ENCODE peak calls at places on chromosome 1, in five cellular contexts. One of them, this sample, is unnamed. For H3K4me1, the result is how much of the 10 kb centered on the place peaks cover.

GRCh38 chr1:244887281-244887680 is 22.9 kb upstream of the HNRNPU start:
- DNase-seq in body of pancreas: no peak
- DNase-seq in stomach: no peak
- DNase-seq in suprapubic skin: no peak
- DNase-seq in uterus: no peak
- DNase-seq in this sample: no peak

GRCh38 chr1:31750858-31751638 is 13.1 kb downstream of the ADGRB2 start:
- DNase-seq in body of pancreas: no peak
- DNase-seq in stomach: no peak
- DNase-seq in suprapubic skin: no peak
- DNase-seq in uterus: no peak
- DNase-seq in this sample: no peak

GRCh38 chr1:205792481-205792881 is 17.2 kb upstream of the RAB29 start:
- DNase-seq in body of pancreas: no peak
- DNase-seq in stomach: no peak
- DNase-seq in suprapubic skin: no peak
- DNase-seq in uterus: no peak
- DNase-seq in this sample: no peak

GRCh38 chr1:211606327-211606913 is 27.5 kb upstream of the SLC30A1 start:
- DNase-seq in body of pancreas: no peak
- DNase-seq in stomach: no peak
- DNase-seq in suprapubic skin: no peak
- DNase-seq in uterus: no peak
- DNase-seq in this sample: no peak

GRCh38 chr1:168202941-168203654 is 22.7 kb upstream of the SFT2D2 start:
- DNase-seq in body of pancreas: no peak
- DNase-seq in stomach: no peak
- DNase-seq in suprapubic skin: no peak
- DNase-seq in uterus: peak
- DNase-seq in this sample: no peak

GRCh38 chr1:12433323-12434053 is 184.5 kb downstream of the DHRS3 start:
- DNase-seq in body of pancreas: peak
- DNase-seq in stomach: peak
- DNase-seq in suprapubic skin: no peak
- DNase-seq in uterus: peak
- DNase-seq in this sample: no peak

GRCh38 chr1:245971711-245972085 is 535.4 kb downstream of the SMYD3 start:
- DNase-seq in body of pancreas: no peak
- DNase-seq in stomach: no peak
- DNase-seq in suprapubic skin: no peak
- DNase-seq in uterus: no peak
- DNase-seq in this sample: no peak

GRCh38 chr1:180563013-180563827 is 4.5 kb downstream of the OVAAL start:
- DNase-seq in body of pancreas: no peak
- DNase-seq in stomach: no peak
- DNase-seq in suprapubic skin: no peak
- DNase-seq in uterus: no peak
- DNase-seq in this sample: peak

GRCh38 chr1:11100149-11100493 is 452 bp upstream of the EXOSC10 start:
- DNase-seq in body of pancreas: peak
- DNase-seq in stomach: no peak
- DNase-seq in suprapubic skin: peak
- DNase-seq in uterus: no peak
- DNase-seq in this sample: no peak

GRCh38 chr1:75396745-75397144 is 214.2 kb downstream of the SLC44A5 start:
- DNase-seq in body of pancreas: no peak
- DNase-seq in stomach: no peak
- DNase-seq in suprapubic skin: no peak
- DNase-seq in uterus: no peak
- DNase-seq in this sample: no peak

GRCh38 chr1:67460648-67461500 is 30.7 kb upstream of the SERBP1 start:
- DNase-seq in body of pancreas: no peak
- DNase-seq in stomach: peak
- DNase-seq in suprapubic skin: no peak
- DNase-seq in uterus: no peak
- DNase-seq in this sample: peak

GRCh38 chr1:39992229-39992628 is 37.3 kb downstream of the MFSD2A start:
- DNase-seq in body of pancreas: no peak
- DNase-seq in stomach: no peak
- DNase-seq in suprapubic skin: no peak
- DNase-seq in uterus: no peak
- DNase-seq in this sample: no peak

DNA sequence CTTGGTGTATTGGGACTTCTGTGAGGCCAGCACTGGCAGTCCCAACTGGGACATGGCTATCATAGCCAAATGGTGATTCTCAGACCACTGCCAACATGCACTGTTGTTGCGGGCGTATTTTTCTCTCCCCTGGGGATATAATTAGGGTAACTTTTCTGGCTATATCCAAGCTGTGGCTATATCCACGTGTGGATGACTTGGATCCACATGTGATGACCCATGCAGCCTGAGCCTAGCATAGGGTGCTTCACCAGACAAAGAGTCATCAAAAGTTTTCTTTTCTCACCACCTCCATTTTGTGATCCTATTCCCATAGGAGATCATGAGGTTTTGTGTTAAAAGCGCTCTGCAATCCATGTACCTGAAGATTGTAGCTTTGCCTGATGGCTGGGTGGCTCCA is 51.2 kb upstream of the CSF3R start:
- DNase-seq in body of pancreas: no peak
- DNase-seq in stomach: no peak
- DNase-seq in suprapubic skin: peak
- DNase-seq in uterus: no peak
- DNase-seq in this sample: no peak
- TF ChIP-seq POLR2A in body of pancreas: no peak
- TF ChIP-seq POLR2A in stomach: no peak
- TF ChIP-seq POLR2A in suprapubic skin: no peak
- TF ChIP-seq POLR2A in uterus: no peak
- TF ChIP-seq POLR2A in this sample: no peak

GRCh38 chr1:216562383-216562782 is 139.1 kb upstream of the USH2A start:
- DNase-seq in body of pancreas: no peak
- DNase-seq in stomach: no peak
- DNase-seq in suprapubic skin: no peak
- DNase-seq in uterus: no peak
- DNase-seq in this sample: no peak
- TF ChIP-seq CTCF in body of pancreas: no peak
- TF ChIP-seq CTCF in stomach: no peak
- TF ChIP-seq CTCF in suprapubic skin: no peak
- TF ChIP-seq CTCF in uterus: no peak
- TF ChIP-seq CTCF in this sample: no peak

GRCh38 chr1:1874901-1875300 is 16.0 kb downstream of the GNB1 start:
- DNase-seq in body of pancreas: no peak
- DNase-seq in stomach: no peak
- DNase-seq in suprapubic skin: no peak
- DNase-seq in uterus: no peak
- DNase-seq in this sample: no peak
- H3K4me1 ChIP-seq in body of pancreas: under half
- H3K4me1 ChIP-seq in stomach: under half
- H3K4me1 ChIP-seq in suprapubic skin: half or more
- H3K4me1 ChIP-seq in uterus: under half
- H3K4me1 ChIP-seq in this sample: half or more

GRCh38 chr1:208242829-208243521 is 1.2 kb downstream of the PLXNA2 start:
- DNase-seq in body of pancreas: no peak
- DNase-seq in stomach: peak
- DNase-seq in suprapubic skin: peak
- DNase-seq in uterus: no peak
- DNase-seq in this sample: no peak
- TF ChIP-seq POLR2A in body of pancreas: no peak
- TF ChIP-seq POLR2A in stomach: no peak
- TF ChIP-seq POLR2A in suprapubic skin: no peak
- TF ChIP-seq POLR2A in uterus: no peak
- TF ChIP-seq POLR2A in this sample: no peak

GRCh38 chr1:197150336-197151005 is 4.0 kb upstream of the ASPM start:
- DNase-seq in body of pancreas: no peak
- DNase-seq in stomach: no peak
- DNase-seq in suprapubic skin: no peak
- DNase-seq in uterus: no peak
- DNase-seq in this sample: no peak
- TF ChIP-seq CTCF in body of pancreas: no peak
- TF ChIP-seq CTCF in stomach: no peak
- TF ChIP-seq CTCF in suprapubic skin: no peak
- TF ChIP-seq CTCF in uterus: no peak
- TF ChIP-seq CTCF in this sample: no peak

GRCh38 chr1:3649342-3650247 is at the start of gene WRAP73:
- DNase-seq in body of pancreas: peak
- DNase-seq in stomach: peak
- DNase-seq in suprapubic skin: peak
- DNase-seq in uterus: peak
- DNase-seq in this sample: peak
- H3K4me1 ChIP-seq in body of pancreas: under half
- H3K4me1 ChIP-seq in stomach: under half
- H3K4me1 ChIP-seq in suprapubic skin: under half
- H3K4me1 ChIP-seq in uterus: under half
- H3K4me1 ChIP-seq in this sample: under half

GRCh38 chr1:24415334-24415909 is at the start of gene NIPAL3:
- DNase-seq in body of pancreas: peak
- DNase-seq in stomach: peak
- DNase-seq in suprapubic skin: peak
- DNase-seq in uterus: peak
- DNase-seq in this sample: peak
- TF ChIP-seq POLR2A in body of pancreas: peak
- TF ChIP-seq POLR2A in stomach: no peak
- TF ChIP-seq POLR2A in suprapubic skin: no peak
- TF ChIP-seq POLR2A in uterus: no peak
- TF ChIP-seq POLR2A in this sample: no peak

GRCh38 chr1:150236614-150236934 is 662 bp upstream of the ANP32E start:
- DNase-seq in body of pancreas: no peak
- DNase-seq in stomach: no peak
- DNase-seq in suprapubic skin: peak
- DNase-seq in uterus: no peak
- DNase-seq in this sample: no peak

GRCh38 chr1:150237746-150238145 is 1.8 kb upstream of the ANP32E start:
- DNase-seq in body of pancreas: no peak
- DNase-seq in stomach: no peak
- DNase-seq in suprapubic skin: peak
- DNase-seq in uterus: no peak
- DNase-seq in this sample: no peak

GRCh38 chr1:150235436-150235851 is 468 bp downstream of the ANP32E start:
- DNase-seq in body of pancreas: peak
- DNase-seq in stomach: no peak
- DNase-seq in suprapubic skin: peak
- DNase-seq in uterus: peak
- DNase-seq in this sample: no peak

GRCh38 chr1:150234647-150235435 is 1.1 kb downstream of the ANP32E start:
- DNase-seq in body of pancreas: peak
- DNase-seq in stomach: peak
- DNase-seq in suprapubic skin: peak
- DNase-seq in uterus: peak
- DNase-seq in this sample: peak

DNA sequence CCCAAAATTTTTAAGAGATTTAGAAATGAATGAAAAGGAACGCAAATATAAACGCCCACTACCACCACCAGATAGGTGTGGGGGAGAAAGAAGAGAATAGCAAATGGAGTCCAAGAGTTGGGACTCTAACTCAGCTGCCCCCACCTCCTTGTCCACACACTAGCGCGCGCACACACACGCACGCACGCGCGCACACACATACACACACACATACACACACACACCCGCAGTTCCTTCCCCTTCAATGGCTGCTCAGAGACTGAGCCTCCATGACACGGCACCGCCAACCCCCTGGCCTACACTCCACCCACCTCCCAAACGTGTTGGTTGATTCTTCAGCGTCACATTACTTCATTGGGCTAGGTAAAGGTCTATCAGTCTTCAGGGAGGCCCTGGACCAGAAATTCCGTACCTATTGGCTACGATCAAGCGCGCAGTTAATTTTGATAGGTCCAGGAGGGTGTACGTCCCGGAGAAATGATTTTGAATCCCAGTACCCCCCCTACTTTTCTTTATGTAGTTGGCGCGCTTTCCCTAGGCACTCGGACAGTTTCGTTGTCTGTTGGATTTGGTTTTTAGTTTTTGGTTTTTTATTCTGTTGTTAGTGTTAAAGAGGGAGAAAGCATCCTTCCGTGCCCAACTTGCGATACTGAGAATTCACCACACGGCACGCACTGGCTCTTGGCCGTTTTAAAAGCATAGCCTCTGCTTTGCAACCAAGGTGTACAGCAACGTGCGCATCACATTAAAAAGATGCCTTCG is at the start of gene ANP32E:
- DNase-seq in body of pancreas: peak
- DNase-seq in stomach: peak
- DNase-seq in suprapubic skin: peak
- DNase-seq in uterus: peak
- DNase-seq in this sample: peak
- TF ChIP-seq CTCF in body of pancreas: peak
- TF ChIP-seq CTCF in stomach: no peak
- TF ChIP-seq CTCF in suprapubic skin: no peak
- TF ChIP-seq CTCF in uterus: no peak
- TF ChIP-seq CTCF in this sample: no peak

GRCh38 chr1:1351511-1352427 is 2.6 kb upstream of the DVL1 start:
- DNase-seq in body of pancreas: no peak
- DNase-seq in stomach: no peak
- DNase-seq in suprapubic skin: no peak
- DNase-seq in uterus: peak
- DNase-seq in this sample: peak

GRCh38 chr1:1353389-1354151 is 4.4 kb upstream of the DVL1 start:
- DNase-seq in body of pancreas: no peak
- DNase-seq in stomach: no peak
- DNase-seq in suprapubic skin: no peak
- DNase-seq in uterus: no peak
- DNase-seq in this sample: no peak

GRCh38 chr1:1355376-1355775 is 3.0 kb downstream of the MXRA8 start:
- DNase-seq in body of pancreas: no peak
- DNase-seq in stomach: peak
- DNase-seq in suprapubic skin: no peak
- DNase-seq in uterus: no peak
- DNase-seq in this sample: no peak

GRCh38 chr1:1354271-1355247 is 3.8 kb downstream of the MXRA8 start:
- DNase-seq in body of pancreas: no peak
- DNase-seq in stomach: no peak
- DNase-seq in suprapubic skin: no peak
- DNase-seq in uterus: no peak
- DNase-seq in this sample: no peak

DNA sequence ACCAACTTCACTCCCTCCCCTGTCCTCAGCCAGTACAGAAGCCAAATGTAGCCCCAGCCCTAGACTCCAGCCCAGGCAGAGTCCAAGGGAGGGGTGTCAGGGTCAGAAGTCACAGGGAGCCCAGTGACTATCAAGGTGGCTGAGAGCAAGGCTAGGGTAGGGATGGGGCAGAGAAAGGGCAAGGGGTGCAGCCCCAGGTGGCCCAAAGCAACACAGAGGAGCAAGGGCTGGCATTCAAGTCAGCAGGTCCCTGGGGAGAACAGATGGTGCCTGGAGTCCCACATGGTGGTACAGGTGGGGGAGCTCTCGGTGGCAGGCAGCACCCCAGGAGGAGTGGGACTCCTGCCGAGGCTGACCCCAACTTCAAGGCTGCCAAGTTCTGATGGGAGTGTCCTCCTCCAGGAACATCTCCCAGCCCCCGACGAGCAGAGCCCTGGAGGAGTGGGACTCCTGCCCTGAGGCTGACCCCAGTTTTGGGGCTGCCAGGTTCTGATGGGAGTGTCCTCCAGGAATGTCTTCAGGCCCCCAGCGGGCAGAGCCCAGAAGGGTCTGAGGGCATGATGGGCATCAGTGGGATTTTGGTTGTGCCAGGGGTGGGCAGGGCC is 3.7 kb upstream of the DVL1 start:
- DNase-seq in body of pancreas: no peak
- DNase-seq in stomach: no peak
- DNase-seq in suprapubic skin: no peak
- DNase-seq in uterus: no peak
- DNase-seq in this sample: no peak
- H3K4me1 ChIP-seq in body of pancreas: under half
- H3K4me1 ChIP-seq in stomach: half or more
- H3K4me1 ChIP-seq in suprapubic skin: half or more
- H3K4me1 ChIP-seq in uterus: under half
- H3K4me1 ChIP-seq in this sample: under half

This sample was measured in heart left ventricle.